ENCODE peak calls at places on chromosomes 4 and X, in nine cellular contexts. N is H9, U is WTC11, M is testis, T is HCT116, G is A673, P is fibroblast of pulmonary artery, B is cardiac fibroblast, V is GM10248. W is an unnamed sample.

GRCh38 chrX:108590496-108590895 is 145.9 kb downstream of the IRS4 start:
- DNase-seq in N (no peak), U (no peak), M (no peak), T (no peak), G (peak; percentile 20), P (peak; percentile 35), B (peak; percentile 37), V (no peak), W (no peak)

GRCh38 chr4:140308366-140309123 is 64.9 kb upstream of the SCOC start:
- DNase-seq in N (no peak), U (no peak), M (peak; percentile 79), T (no peak), G (no peak), P (peak; percentile 68), B (peak; percentile 95), V (no peak), W (no peak)

GRCh38 chr4:137949746-137950145 is 292.4 kb downstream of the SLC7A11 start:
- DNase-seq in N (no peak), U (no peak), M (no peak), T (no peak), G (no peak), P (peak; percentile 35), B (peak; percentile 58), V (no peak), W (no peak)

GRCh38 chr4:104616401-104616820 is 121.7 kb upstream of the CXXC4 start:
- DNase-seq in N (no peak), U (no peak), M (no peak), T (no peak), G (no peak), P (no peak), B (no peak), V (no peak), W (no peak)

GRCh38 chr4:70651864-70652506 is 14.3 kb downstream of the JCHAIN start:
- DNase-seq in N (peak; percentile 30), U (no peak), M (no peak), T (peak; percentile 52), G (peak; percentile 31), P (peak; percentile 64), B (peak; percentile 63), V (peak; percentile 36), W (peak; percentile 45)

GRCh38 chr4:2059034-2059725 is at the start of gene NAT8L:
- DNase-seq in N (peak; percentile 52), U (peak; percentile 62), M (peak; percentile 89), T (peak; percentile 21), G (peak; percentile 55), P (no peak), B (no peak), V (peak; percentile 64), W (peak; percentile 89)

GRCh38 chr4:116180056-116180690 is 905.2 kb downstream of the TRAM1L1 start:
- DNase-seq in N (no peak), U (no peak), M (no peak), T (peak; percentile 10), G (peak; percentile 73), P (peak; percentile 2), B (peak; percentile 3), V (peak; percentile 12), W (peak; percentile 14)

GRCh38 chrX:119826399-119826959 is 26.3 kb downstream of the UPF3B start:
- DNase-seq in N (no peak), U (no peak), M (no peak), T (no peak), G (no peak), P (peak; percentile 40), B (peak; percentile 57), V (peak; percentile 12), W (no peak)

GRCh38 chrX:15815779-15816452 is 25.6 kb downstream of the ZRSR2 start:
- DNase-seq in N (peak; percentile 60), U (peak; percentile 16), M (peak; percentile 23), T (peak; percentile 3), G (peak; percentile 74), P (peak; percentile 31), B (peak; percentile 34), V (peak; percentile 30), W (peak; percentile 72)

GRCh38 chr4:90126805-90127204 is 389 bp upstream of the CCSER1 start:
- DNase-seq in N (no peak), U (no peak), M (no peak), T (no peak), G (no peak), P (no peak), B (peak; percentile 1), V (no peak), W (no peak)

GRCh38 chrX:139931646-139932076 is 1.2 kb downstream of the ATP11C start:
- DNase-seq in N (no peak), U (peak; percentile 11), M (no peak), T (no peak), G (no peak), P (no peak), B (no peak), V (no peak), W (no peak)

GRCh38 chr4:140195806-140196205 is 41.8 kb upstream of the MAML3 start:
- DNase-seq in N (no peak), U (no peak), M (no peak), T (no peak), G (no peak), P (no peak), B (no peak), V (no peak), W (no peak)

GRCh38 chr4:8917321-8917811 is 45.7 kb upstream of the HMX1 start:
- DNase-seq in N (no peak), U (no peak), M (no peak), T (no peak), G (no peak), P (no peak), B (no peak), V (no peak), W (peak; percentile 18)

GRCh38 chr4:112650332-112650731 is 13.4 kb downstream of the LARP7 start:
- DNase-seq in N (no peak), U (no peak), M (no peak), T (no peak), G (no peak), P (no peak), B (no peak), V (no peak), W (no peak)

GRCh38 chr4:24747234-24747975 is 48.0 kb upstream of the SOD3 start:
- DNase-seq in N (no peak), U (no peak), M (no peak), T (no peak), G (no peak), P (no peak), B (peak; percentile 9), V (no peak), W (no peak)

GRCh38 chr4:108700358-108700757 is 50.0 kb downstream of the OSTC start:
- DNase-seq in N (no peak), U (no peak), M (no peak), T (no peak), G (peak; percentile 31), P (peak; percentile 75), B (peak; percentile 52), V (no peak), W (no peak)

GRCh38 chr4:76233088-76233487 is 18.4 kb upstream of the FAM47E start:
- DNase-seq in N (no peak), U (no peak), M (no peak), T (no peak), G (no peak), P (no peak), B (no peak), V (no peak), W (no peak)

GRCh38 chr4:70754990-70755688 is 33.4 kb downstream of the RUFY3 start:
- DNase-seq in N (no peak), U (no peak), M (no peak), T (no peak), G (no peak), P (no peak), B (no peak), V (no peak), W (no peak)

GRCh38 chr4:7343353-7343655 is 91.4 kb downstream of the PSAPL1 start:
- DNase-seq in N (no peak), U (no peak), M (no peak), T (no peak), G (no peak), P (no peak), B (no peak), V (no peak), W (no peak)

GRCh38 chr4:13248621-13249298 is 235.4 kb downstream of the RAB28 start:
- DNase-seq in N (no peak), U (no peak), M (no peak), T (peak; percentile 8), G (peak; percentile 44), P (peak; percentile 17), B (peak; percentile 27), V (no peak), W (peak; percentile 14)
- TF ChIP-seq CTCF in N (peak; percentile 76), U (peak; percentile 15), M (no peak), T (no peak), G (peak; percentile 58), P (peak; percentile 37), B (peak; percentile 28), V (no peak), W (peak; percentile 38)

GRCh38 chr4:17492876-17493275 is 19.0 kb downstream of the QDPR start:
- DNase-seq in N (no peak), U (no peak), M (no peak), T (no peak), G (no peak), P (no peak), B (no peak), V (no peak), W (no peak)

GRCh38 chr4:17491196-17491595 is 20.7 kb downstream of the QDPR start:
- DNase-seq in N (no peak), U (no peak), M (no peak), T (no peak), G (no peak), P (no peak), B (no peak), V (no peak), W (no peak)

GRCh38 chr4:17490575-17491059 is 21.3 kb downstream of the QDPR start:
- DNase-seq in N (no peak), U (no peak), M (no peak), T (no peak), G (no peak), P (no peak), B (no peak), V (no peak), W (no peak)

GRCh38 chr4:17493629-17494028 is 18.3 kb downstream of the QDPR start:
- DNase-seq in N (no peak), U (no peak), M (no peak), T (no peak), G (no peak), P (no peak), B (no peak), V (no peak), W (no peak)

GRCh38 chr4:17492058-17492741 is 19.7 kb downstream of the QDPR start:
- DNase-seq in N (no peak), U (no peak), M (no peak), T (no peak), G (no peak), P (no peak), B (no peak), V (no peak), W (no peak)
- TF ChIP-seq CTCF in N (no peak), U (no peak), M (no peak), T (no peak), G (no peak), P (no peak), B (no peak), V (no peak), W (no peak)

GRCh38 chr4:154686838-154687237 is 57.0 kb upstream of the LRAT start:
- DNase-seq in N (no peak), U (no peak), M (no peak), T (no peak), G (peak; percentile 29), P (peak; percentile 4), B (peak; percentile 19), V (no peak), W (no peak)
- TF ChIP-seq CTCF in N (no peak), U (no peak), M (no peak), T (peak; percentile 26), G (peak; percentile 41), P (peak; percentile 18), B (no peak), V (no peak), W (no peak)

GRCh38 chr4:183636488-183636887 is 22.5 kb downstream of the RWDD4 start:
- DNase-seq in N (no peak), U (no peak), M (peak; percentile 7), T (no peak), G (no peak), P (no peak), B (no peak), V (no peak), W (no peak)
- TF ChIP-seq CTCF in N (no peak), U (no peak), M (no peak), T (no peak), G (no peak), P (no peak), B (no peak), V (no peak), W (no peak)

W was measured in NB4.